ENCODE peak calls at places on chromosomes 6 and 20, in six cellular contexts. One of them, this sample, is unnamed. For H3K27me3, the result is how much of the 10 kb centered on the place peaks cover.

GRCh38 chr6:122730775-122731386 is 48.6 kb upstream of the FABP7 start:
- DNase-seq in kidney epithelial cell: no peak
- DNase-seq in ovary: no peak
- DNase-seq in BE2C: no peak
- DNase-seq in CD8-positive, alpha-beta T cell: no peak
- DNase-seq in Panc1: peak
- DNase-seq in this sample: no peak

GRCh38 chr20:56765172-56766073 is 136.3 kb downstream of the TFAP2C start:
- DNase-seq in ovary: no peak
- DNase-seq in kidney epithelial cell: no peak
- DNase-seq in BE2C: no peak
- DNase-seq in CD8-positive, alpha-beta T cell: no peak
- DNase-seq in Panc1: no peak
- DNase-seq in this sample: no peak

GRCh38 chr20:62714006-62714405 is 5.4 kb downstream of the NTSR1 start:
- DNase-seq in BE2C: no peak
- DNase-seq in ovary: no peak
- DNase-seq in Panc1: no peak
- DNase-seq in CD8-positive, alpha-beta T cell: no peak
- DNase-seq in kidney epithelial cell: no peak
- DNase-seq in this sample: no peak

GRCh38 chr20:15111654-15112053 is 774.2 kb upstream of the FLRT3 start:
- DNase-seq in Panc1: no peak
- DNase-seq in BE2C: no peak
- DNase-seq in CD8-positive, alpha-beta T cell: no peak
- DNase-seq in ovary: no peak
- DNase-seq in kidney epithelial cell: no peak
- DNase-seq in this sample: no peak

GRCh38 chr6:90411292-90411781 is 114.7 kb upstream of the BACH2 start:
- DNase-seq in CD8-positive, alpha-beta T cell: peak
- DNase-seq in ovary: no peak
- DNase-seq in Panc1: no peak
- DNase-seq in BE2C: no peak
- DNase-seq in kidney epithelial cell: no peak
- DNase-seq in this sample: no peak

GRCh38 chr6:119952696-119953095 is 603.1 kb upstream of the MAN1A1 start:
- DNase-seq in BE2C: no peak
- DNase-seq in CD8-positive, alpha-beta T cell: no peak
- DNase-seq in kidney epithelial cell: no peak
- DNase-seq in Panc1: no peak
- DNase-seq in ovary: no peak
- DNase-seq in this sample: no peak

GRCh38 chr6:116011520-116011919 is 49.2 kb downstream of the FRK start:
- DNase-seq in BE2C: no peak
- DNase-seq in kidney epithelial cell: peak
- DNase-seq in CD8-positive, alpha-beta T cell: no peak
- DNase-seq in ovary: no peak
- DNase-seq in Panc1: no peak
- DNase-seq in this sample: no peak

GRCh38 chr6:157579467-157580031 is 198.6 kb downstream of the ZDHHC14 start:
- DNase-seq in CD8-positive, alpha-beta T cell: no peak
- DNase-seq in BE2C: no peak
- DNase-seq in Panc1: peak
- DNase-seq in kidney epithelial cell: no peak
- DNase-seq in ovary: no peak
- DNase-seq in this sample: no peak

GRCh38 chr6:73722318-73723060 is 26.5 kb downstream of the CD109 start:
- DNase-seq in ovary: no peak
- DNase-seq in BE2C: no peak
- DNase-seq in Panc1: no peak
- DNase-seq in CD8-positive, alpha-beta T cell: no peak
- DNase-seq in kidney epithelial cell: peak
- DNase-seq in this sample: no peak

GRCh38 chr6:36340671-36341454 is 4.2 kb upstream of the BNIP5 start:
- DNase-seq in Panc1: peak
- DNase-seq in BE2C: peak
- DNase-seq in CD8-positive, alpha-beta T cell: peak
- DNase-seq in kidney epithelial cell: no peak
- DNase-seq in ovary: peak
- DNase-seq in this sample: peak

DNA sequence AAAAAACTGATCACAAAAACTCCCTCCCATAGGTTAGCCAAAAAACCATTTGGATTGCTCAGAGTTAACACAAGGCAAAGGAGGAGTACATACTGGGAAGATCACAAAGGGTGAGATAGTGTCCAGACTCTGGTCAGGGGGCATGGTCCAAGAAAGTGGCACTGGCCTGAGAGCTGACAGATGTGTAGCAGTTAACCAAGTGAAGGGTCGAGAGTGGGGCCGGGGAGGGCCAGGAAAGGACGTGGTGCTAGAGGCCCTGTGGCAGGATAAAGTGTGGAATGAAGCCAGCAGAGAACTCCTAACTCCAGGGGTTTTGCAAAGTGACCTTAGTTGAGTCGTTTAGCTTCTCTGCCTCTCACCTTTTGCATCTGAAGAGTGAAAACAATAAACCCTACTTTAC is 290.5 kb downstream of the FOXA2 start:
- DNase-seq in CD8-positive, alpha-beta T cell: no peak
- DNase-seq in BE2C: no peak
- DNase-seq in ovary: no peak
- DNase-seq in kidney epithelial cell: no peak
- DNase-seq in Panc1: no peak
- DNase-seq in this sample: no peak
- H3K27me3 ChIP-seq in CD8-positive, alpha-beta T cell: under half
- H3K27me3 ChIP-seq in BE2C: under half
- H3K27me3 ChIP-seq in ovary: under half
- H3K27me3 ChIP-seq in kidney epithelial cell: under half
- H3K27me3 ChIP-seq in Panc1: under half
- H3K27me3 ChIP-seq in this sample: under half

GRCh38 chr6:87851674-87852260 is 149.7 kb upstream of the AKIRIN2 start:
- DNase-seq in Panc1: no peak
- DNase-seq in CD8-positive, alpha-beta T cell: no peak
- DNase-seq in BE2C: no peak
- DNase-seq in ovary: no peak
- DNase-seq in kidney epithelial cell: no peak
- DNase-seq in this sample: no peak
- H3K27me3 ChIP-seq in Panc1: under half
- H3K27me3 ChIP-seq in CD8-positive, alpha-beta T cell: under half
- H3K27me3 ChIP-seq in BE2C: under half
- H3K27me3 ChIP-seq in ovary: under half
- H3K27me3 ChIP-seq in kidney epithelial cell: under half
- H3K27me3 ChIP-seq in this sample: under half

GRCh38 chr6:140747114-140747513 is 1372.7 kb upstream of the CITED2 start:
- DNase-seq in ovary: no peak
- DNase-seq in Panc1: no peak
- DNase-seq in kidney epithelial cell: no peak
- DNase-seq in BE2C: no peak
- DNase-seq in CD8-positive, alpha-beta T cell: no peak
- DNase-seq in this sample: no peak
- H3K27me3 ChIP-seq in ovary: under half
- H3K27me3 ChIP-seq in Panc1: under half
- H3K27me3 ChIP-seq in kidney epithelial cell: under half
- H3K27me3 ChIP-seq in BE2C: under half
- H3K27me3 ChIP-seq in CD8-positive, alpha-beta T cell: under half
- H3K27me3 ChIP-seq in this sample: under half

GRCh38 chr20:49320460-49320859 is 42.6 kb upstream of the ZNFX1 start:
- DNase-seq in kidney epithelial cell: no peak
- DNase-seq in Panc1: no peak
- DNase-seq in BE2C: peak
- DNase-seq in CD8-positive, alpha-beta T cell: no peak
- DNase-seq in ovary: no peak
- DNase-seq in this sample: no peak
- H3K27me3 ChIP-seq in kidney epithelial cell: under half
- H3K27me3 ChIP-seq in Panc1: under half
- H3K27me3 ChIP-seq in BE2C: half or more
- H3K27me3 ChIP-seq in CD8-positive, alpha-beta T cell: under half
- H3K27me3 ChIP-seq in ovary: under half
- H3K27me3 ChIP-seq in this sample: under half

DNA sequence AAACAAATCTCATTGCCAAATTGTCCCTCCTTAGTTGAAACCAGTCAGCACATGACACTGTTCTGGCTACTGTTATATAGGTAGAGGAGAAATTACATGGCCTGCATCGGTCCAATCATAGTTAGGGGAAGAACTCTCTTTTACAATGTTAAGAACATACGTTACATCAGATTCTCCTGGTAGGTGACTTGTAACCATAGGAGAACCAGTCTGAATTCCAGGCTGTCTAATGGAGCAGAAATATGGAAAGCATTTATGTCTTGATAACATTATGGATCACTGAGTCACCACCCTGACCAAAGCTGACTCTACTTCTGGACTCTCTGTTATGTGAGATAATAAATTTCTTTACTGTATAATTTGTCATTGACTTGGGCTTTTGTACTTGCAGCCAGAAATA is 40.9 kb downstream of the HTR1E start:
- DNase-seq in CD8-positive, alpha-beta T cell: no peak
- DNase-seq in Panc1: no peak
- DNase-seq in kidney epithelial cell: no peak
- DNase-seq in BE2C: no peak
- DNase-seq in ovary: no peak
- DNase-seq in this sample: no peak
- H3K27me3 ChIP-seq in CD8-positive, alpha-beta T cell: under half
- H3K27me3 ChIP-seq in Panc1: under half
- H3K27me3 ChIP-seq in kidney epithelial cell: under half
- H3K27me3 ChIP-seq in BE2C: under half
- H3K27me3 ChIP-seq in ovary: under half
- H3K27me3 ChIP-seq in this sample: under half

GRCh38 chr6:143963158-143963919 is 44.7 kb downstream of the PLAGL1 start:
- DNase-seq in ovary: no peak
- DNase-seq in kidney epithelial cell: no peak
- DNase-seq in Panc1: no peak
- DNase-seq in CD8-positive, alpha-beta T cell: no peak
- DNase-seq in BE2C: no peak
- DNase-seq in this sample: no peak
- H3K27me3 ChIP-seq in ovary: under half
- H3K27me3 ChIP-seq in kidney epithelial cell: under half
- H3K27me3 ChIP-seq in Panc1: under half
- H3K27me3 ChIP-seq in CD8-positive, alpha-beta T cell: under half
- H3K27me3 ChIP-seq in BE2C: under half
- H3K27me3 ChIP-seq in this sample: under half

This sample was measured in lung.